ENCODE peak calls at places on chromosomes 13 and 19, in four cellular contexts. V is neuronal stem cell, A is GM23248, L is IMR-90. S is an unnamed sample. For H3K27me3, the result is how much of the 10 kb centered on the place peaks cover.

GRCh38 chr13:110913322-110913721 is 1.5 kb downstream of the ANKRD10 start:
- DNase-seq in L (peak), A (peak), V (no peak), S (peak)

GRCh38 chr13:44063467-44063866 is 183.8 kb downstream of the LACC1 start:
- DNase-seq in L (no peak), V (no peak), A (no peak), S (no peak)

GRCh38 chr13:33676045-33676699 is 141.8 kb upstream of the RFC3 start:
- DNase-seq in L (no peak), A (peak), V (no peak), S (peak)

GRCh38 chr19:19115954-19116353 is 22.3 kb downstream of the TMEM161A start:
- DNase-seq in A (peak), V (no peak), L (no peak), S (peak)

GRCh38 chr19:51006406-51006805 is 5.0 kb upstream of the KLK8 start:
- DNase-seq in L (no peak), A (no peak), V (no peak), S (no peak)

GRCh38 chr19:11096210-11096841 is 7.1 kb downstream of the LDLR start:
- DNase-seq in L (peak), A (peak), V (no peak), S (peak)

GRCh38 chr13:41054212-41054877 is 7.0 kb upstream of the WBP4 start:
- DNase-seq in A (peak), V (no peak), L (peak), S (peak)

GRCh38 chr13:76708138-76708537 is 178.1 kb downstream of the KCTD12 start:
- DNase-seq in L (no peak), V (no peak), A (no peak), S (no peak)

GRCh38 chr19:17420267-17420924 is 549 bp downstream of the MVB12A start:
- DNase-seq in L (no peak), A (peak), V (no peak), S (peak)

GRCh38 chr19:52170863-52171320 is 529 bp downstream of the ZNF836 start:
- DNase-seq in L (no peak), V (no peak), A (no peak), S (no peak)

GRCh38 chr13:66933994-66934393 is 296.1 kb downstream of the PCDH9 start:
- DNase-seq in A (peak), V (no peak), L (peak), S (peak)

GRCh38 chr13:68078874-68079273 is 848.7 kb upstream of the PCDH9 start:
- DNase-seq in V (no peak), A (no peak), L (no peak), S (peak)

GRCh38 chr19:29896790-29897189 is 45.2 kb upstream of the URI1 start:
- DNase-seq in L (no peak), V (no peak), A (no peak), S (no peak)

GRCh38 chr19:10418281-10419199 is 1.8 kb upstream of the PDE4A start:
- DNase-seq in L (no peak), A (peak), V (peak), S (no peak)

GRCh38 chr13:79995334-79995733 is 345.6 kb downstream of the SPRY2 start:
- DNase-seq in V (no peak), A (peak), L (peak), S (peak)

GRCh38 chr13:32037471-32037870 is 5.9 kb downstream of the FRY start:
- DNase-seq in L (no peak), V (no peak), A (no peak), S (no peak)

GRCh38 chr19:57096640-57097361 is 23.0 kb upstream of the USP29 start:
- DNase-seq in L (no peak), A (peak), V (no peak), S (no peak)

GRCh38 chr13:71210861-71211260 is 656.1 kb downstream of the DACH1 start:
- DNase-seq in V (no peak), L (no peak), A (no peak), S (no peak)

GRCh38 chr19:1836458-1837221 is 11.6 kb downstream of the REXO1 start:
- DNase-seq in L (no peak), A (no peak), V (no peak), S (no peak)

GRCh38 chr19:27529158-27529557 is 1683.8 kb downstream of the UQCRFS1 start:
- DNase-seq in V (no peak), A (no peak), L (no peak), S (no peak)

GRCh38 chr13:101450749-101451130 is 1.7 kb upstream of the ITGBL1 start:
- DNase-seq in V (no peak), A (no peak), L (no peak), S (peak)

GRCh38 chr13:101451641-101452040 is 834 bp upstream of the ITGBL1 start:
- DNase-seq in L (no peak), A (no peak), V (no peak), S (no peak)

GRCh38 chr13:101453784-101454201 is 1.3 kb downstream of the ITGBL1 start:
- DNase-seq in L (no peak), A (peak), V (no peak), S (peak)

GRCh38 chr13:101454767-101455166 is 2.3 kb downstream of the ITGBL1 start:
- DNase-seq in A (peak), L (peak), V (no peak), S (peak)

DNA sequence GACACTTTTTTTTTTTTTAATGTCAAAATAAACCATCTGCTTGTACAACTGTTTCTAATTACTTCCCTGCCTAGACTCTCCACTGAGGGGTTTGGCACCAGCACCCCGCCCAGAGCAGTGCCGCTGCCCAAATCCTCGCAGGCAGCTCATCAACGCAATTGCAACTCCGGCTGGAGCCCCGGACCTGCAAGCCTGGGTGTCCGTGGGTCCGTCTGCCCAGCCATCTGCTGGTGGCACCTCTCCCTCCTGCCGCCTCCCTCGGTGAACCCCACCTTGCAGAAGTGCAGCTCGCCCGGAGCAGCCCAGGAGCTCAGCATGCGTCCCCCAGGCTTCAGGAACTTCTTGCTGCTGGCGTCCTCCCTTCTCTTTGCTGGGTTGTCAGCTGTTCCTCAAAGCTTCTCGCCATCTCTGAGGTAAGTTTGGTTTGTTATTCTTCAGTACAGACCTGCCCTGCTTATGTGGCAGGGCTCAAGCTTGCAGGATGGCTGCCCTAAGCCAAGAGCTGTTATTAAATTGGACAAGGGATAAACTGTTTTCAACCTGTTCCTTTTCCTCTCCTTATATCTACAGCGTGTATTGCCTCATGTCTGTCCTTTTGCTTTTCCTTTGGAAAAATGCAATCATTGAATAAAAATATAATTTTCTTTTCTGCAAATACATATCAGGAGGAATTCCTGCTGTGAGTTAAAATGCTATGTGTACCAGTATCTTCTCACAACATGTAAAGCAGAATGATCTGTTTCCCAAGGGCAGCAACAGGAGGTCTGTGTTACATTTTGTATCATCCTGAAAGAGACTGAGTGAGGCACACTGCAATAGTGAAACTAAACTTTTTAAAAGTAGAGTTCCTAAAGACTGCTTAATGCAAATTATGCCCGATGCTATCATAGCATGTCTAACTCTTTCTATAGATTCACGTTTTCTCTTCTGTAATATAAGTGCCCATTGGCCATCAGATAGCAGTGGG is at the start of gene ITGBL1:
- DNase-seq in A (peak), V (no peak), L (peak), S (peak)
- H3K9ac ChIP-seq in A (peak), V (peak), L (peak), S (peak)

DNA sequence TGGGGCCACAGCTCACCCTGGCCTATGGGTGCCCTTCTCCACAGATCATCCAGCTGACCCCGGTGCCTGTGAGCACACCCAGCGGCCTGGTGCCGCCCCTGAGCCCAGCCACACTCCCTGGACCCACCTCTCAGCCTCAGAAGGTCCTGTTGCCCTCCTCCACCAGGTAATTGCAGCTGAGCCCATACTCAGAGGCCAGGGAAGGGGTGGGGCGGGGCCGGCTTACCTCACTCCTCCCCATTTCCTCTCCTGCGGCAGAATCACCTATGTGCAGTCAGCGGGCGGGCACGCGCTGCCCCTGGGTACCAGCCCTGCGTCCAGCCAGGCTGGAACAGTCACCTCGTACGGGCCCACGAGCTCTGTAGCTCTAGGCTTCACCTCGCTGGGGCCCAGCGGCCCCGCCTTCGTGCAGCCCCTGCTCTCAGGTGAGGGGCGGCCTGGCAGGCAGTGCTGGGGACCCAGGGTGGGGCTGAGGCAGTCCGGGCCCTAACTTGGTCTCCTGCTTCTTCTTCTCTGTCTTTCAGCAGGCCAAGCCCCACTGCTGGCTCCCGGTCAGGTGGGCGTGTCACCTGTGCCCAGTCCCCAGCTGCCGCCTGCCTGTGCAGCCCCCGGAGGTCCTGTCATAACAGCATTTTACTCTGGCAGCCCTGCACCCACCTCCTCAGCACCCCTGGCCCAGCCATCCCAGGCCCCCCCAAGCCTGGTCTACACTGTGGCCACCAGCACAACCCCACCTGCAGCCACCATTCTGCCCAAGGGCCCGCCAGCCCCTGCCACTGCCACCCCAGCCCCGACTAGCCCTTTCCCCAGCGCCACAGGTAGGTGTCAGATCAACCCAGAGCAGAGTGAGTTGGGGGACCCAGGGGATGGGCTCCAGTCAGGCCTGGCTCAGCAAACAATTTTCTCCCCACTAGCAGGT is 9.6 kb upstream of the PRR19 start:
- DNase-seq in V (no peak), L (no peak), A (no peak), S (no peak)
- H3K27me3 ChIP-seq in V (under half), L (under half), A (under half), S (under half)

GRCh38 chr19:4870025-4870700 is 2.7 kb upstream of the PLIN3 start:
- DNase-seq in A (peak), L (peak), V (no peak), S (peak)
- H3K9ac ChIP-seq in A (peak), L (no peak), V (no peak), S (peak)

DNA sequence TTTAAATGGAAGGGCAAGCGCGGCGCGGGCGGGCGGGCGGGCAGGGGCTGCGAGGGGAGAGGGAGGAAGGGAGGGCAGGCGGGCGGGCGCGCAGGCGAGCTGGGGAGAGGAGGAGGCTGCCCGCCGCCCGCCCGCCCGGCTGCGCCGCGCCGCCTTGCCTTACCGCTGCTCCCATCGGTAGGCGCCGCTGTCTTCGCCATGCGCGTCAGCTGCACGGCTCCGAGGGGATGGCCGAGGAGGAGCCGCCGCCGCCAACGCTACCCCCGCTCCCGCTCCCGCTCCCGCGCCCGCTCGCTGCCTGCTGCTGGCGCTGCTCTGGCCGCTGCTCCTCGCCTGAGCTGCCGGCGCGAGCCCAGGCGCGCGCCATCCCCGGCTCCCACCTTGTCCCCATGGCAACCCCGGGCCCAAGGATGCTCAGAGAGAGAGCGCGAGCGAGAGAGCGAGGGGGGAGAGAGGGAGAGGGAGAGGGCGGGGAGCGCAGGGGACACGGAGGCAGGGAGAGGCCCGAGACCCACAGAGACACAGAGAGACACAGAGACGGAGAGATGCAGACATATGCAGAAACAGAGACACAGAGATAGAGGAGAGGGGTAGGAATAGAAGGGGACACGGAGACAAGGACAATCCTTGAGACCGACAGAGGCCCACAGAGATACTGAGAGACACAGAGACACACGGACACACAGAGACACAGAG is 40.3 kb downstream of the DEDD2 start:
- DNase-seq in L (peak), A (peak), V (peak), S (peak)
- H3K27me3 ChIP-seq in L (half or more), A (under half), V (under half), S (under half)

GRCh38 chr19:14363203-14364097 is 17.8 kb upstream of the ADGRE5 start:
- DNase-seq in V (peak), L (peak), A (peak), S (peak)
- H3K9ac ChIP-seq in V (peak), L (peak), A (peak), S (peak)

S was measured in PC-3.